ENCODE peak calls at places on chromosomes 7 and 10, in five cellular contexts. C is effector CD8-positive, alpha-beta T cell; N is Daoy; T is effector CD4-positive, alpha-beta T cell; L is A549. S is an unnamed sample.

GRCh38 chr10:106941297-106942034 is 223.0 kb downstream of the SORCS1 start:
- DNase-seq in C (no peak), L (no peak), T (no peak), N (no peak), S (no peak)

GRCh38 chr10:114624941-114625780 is 32.9 kb downstream of the ABLIM1 start:
- DNase-seq in C (no peak), N (no peak), T (no peak), L (no peak), S (peak)

GRCh38 chr10:7642612-7643011 is 24.2 kb downstream of the ITIH5 start:
- DNase-seq in L (no peak), C (no peak), N (no peak), T (no peak), S (no peak)

GRCh38 chr10:60794953-60795352 is 16.7 kb downstream of the CDK1 start:
- DNase-seq in N (no peak), L (no peak), C (no peak), T (no peak), S (no peak)

GRCh38 chr10:70320751-70321150 is 36.9 kb upstream of the NPFFR1 start:
- DNase-seq in T (no peak), C (no peak), L (no peak), N (peak), S (no peak)

GRCh38 chr7:127654404-127655392 is 2.7 kb downstream of the SND1 start:
- DNase-seq in T (no peak), L (no peak), C (no peak), N (no peak), S (peak)

GRCh38 chr7:117012284-117013174 is 59.2 kb downstream of the ST7 start:
- DNase-seq in T (no peak), L (peak), C (no peak), N (peak), S (peak)

GRCh38 chr7:113774182-113774807 is 144.5 kb downstream of the PPP1R3A start:
- DNase-seq in C (no peak), L (peak), N (peak), T (no peak), S (peak)

GRCh38 chr7:73700581-73701134 is 17.3 kb downstream of the BUD23 start:
- DNase-seq in N (no peak), L (no peak), C (no peak), T (no peak), S (no peak)

GRCh38 chr10:131226831-131227740 is 84.4 kb downstream of the TCERG1L start:
- DNase-seq in C (no peak), N (no peak), T (no peak), L (no peak), S (no peak)

GRCh38 chr10:63264852-63265617 is 131.9 kb downstream of the NRBF2 start:
- DNase-seq in N (peak), C (peak), L (peak), T (peak), S (peak)

GRCh38 chr7:17095951-17096350 is 202.5 kb upstream of the AHR start:
- DNase-seq in T (no peak), C (no peak), N (peak), L (no peak), S (no peak)